ENCODE peak calls at places on chromosomes 16 and 17, in six cellular contexts. One of them, this sample, is unnamed.

GRCh38 chr16:53034306-53034705 is 18.4 kb downstream of the CHD9NB start:
- DNase-seq in hepatocyte: no peak
- DNase-seq in MM.1S: no peak
- DNase-seq in GM23338: no peak
- DNase-seq in PC-3: no peak
- DNase-seq in HCT116: no peak
- DNase-seq in this sample: no peak

GRCh38 chr16:10206215-10206614 is 24.0 kb upstream of the GRIN2A start:
- DNase-seq in hepatocyte: no peak
- DNase-seq in MM.1S: no peak
- DNase-seq in GM23338: no peak
- DNase-seq in PC-3: peak
- DNase-seq in HCT116: peak
- DNase-seq in this sample: no peak

GRCh38 chr16:87780385-87780989 is 14.7 kb upstream of the KLHDC4 start:
- DNase-seq in hepatocyte: no peak
- DNase-seq in MM.1S: peak
- DNase-seq in GM23338: no peak
- DNase-seq in PC-3: no peak
- DNase-seq in HCT116: no peak
- DNase-seq in this sample: no peak

GRCh38 chr17:72077326-72077960 is 43.4 kb upstream of the SOX9 start:
- DNase-seq in hepatocyte: no peak
- DNase-seq in MM.1S: no peak
- DNase-seq in GM23338: peak
- DNase-seq in PC-3: peak
- DNase-seq in HCT116: peak
- DNase-seq in this sample: peak

GRCh38 chr16:8905168-8905762 is 23.1 kb downstream of the LITAFD start:
- DNase-seq in hepatocyte: peak
- DNase-seq in MM.1S: peak
- DNase-seq in GM23338: peak
- DNase-seq in PC-3: peak
- DNase-seq in HCT116: peak
- DNase-seq in this sample: peak

GRCh38 chr16:27860091-27860490 is 203.4 kb downstream of the GSG1L start:
- DNase-seq in hepatocyte: no peak
- DNase-seq in MM.1S: no peak
- DNase-seq in GM23338: no peak
- DNase-seq in PC-3: no peak
- DNase-seq in HCT116: no peak
- DNase-seq in this sample: no peak

GRCh38 chr16:14600164-14600563 is 29.9 kb downstream of the PARN start:
- DNase-seq in hepatocyte: peak
- DNase-seq in MM.1S: peak
- DNase-seq in GM23338: peak
- DNase-seq in PC-3: peak
- DNase-seq in HCT116: peak
- DNase-seq in this sample: peak

GRCh38 chr17:12603566-12603965 is 62.1 kb upstream of the MYOCD start:
- DNase-seq in hepatocyte: no peak
- DNase-seq in MM.1S: no peak
- DNase-seq in GM23338: no peak
- DNase-seq in PC-3: no peak
- DNase-seq in HCT116: no peak
- DNase-seq in this sample: no peak

GRCh38 chr16:75506567-75506966 is 11.3 kb upstream of the CHST6 start:
- DNase-seq in hepatocyte: no peak
- DNase-seq in MM.1S: no peak
- DNase-seq in GM23338: no peak
- DNase-seq in PC-3: peak
- DNase-seq in HCT116: peak
- DNase-seq in this sample: no peak

GRCh38 chr17:17935321-17936271 is 36.6 kb downstream of the TOM1L2 start:
- DNase-seq in hepatocyte: peak
- DNase-seq in MM.1S: no peak
- DNase-seq in GM23338: no peak
- DNase-seq in PC-3: peak
- DNase-seq in HCT116: no peak
- DNase-seq in this sample: no peak

GRCh38 chr16:89720520-89720858 is 209 bp downstream of the VPS9D1 start:
- DNase-seq in hepatocyte: peak
- DNase-seq in MM.1S: no peak
- DNase-seq in GM23338: peak
- DNase-seq in PC-3: peak
- DNase-seq in HCT116: no peak
- DNase-seq in this sample: peak

GRCh38 chr17:70987867-70988340 is 818.6 kb downstream of the KCNJ2 start:
- DNase-seq in hepatocyte: no peak
- DNase-seq in MM.1S: peak
- DNase-seq in GM23338: peak
- DNase-seq in PC-3: no peak
- DNase-seq in HCT116: no peak
- DNase-seq in this sample: peak

GRCh38 chr17:64773836-64774761 is 112.0 kb upstream of the SMURF2 start:
- DNase-seq in hepatocyte: peak
- DNase-seq in MM.1S: peak
- DNase-seq in GM23338: peak
- DNase-seq in PC-3: peak
- DNase-seq in HCT116: peak
- DNase-seq in this sample: peak

GRCh38 chr17:42969006-42969581 is 4.8 kb upstream of the AARSD1 start:
- DNase-seq in hepatocyte: peak
- DNase-seq in MM.1S: no peak
- DNase-seq in GM23338: no peak
- DNase-seq in PC-3: no peak
- DNase-seq in HCT116: no peak
- DNase-seq in this sample: no peak

GRCh38 chr16:47604306-47604705 is 143.2 kb downstream of the PHKB start:
- DNase-seq in hepatocyte: no peak
- DNase-seq in MM.1S: no peak
- DNase-seq in GM23338: no peak
- DNase-seq in PC-3: no peak
- DNase-seq in HCT116: no peak
- DNase-seq in this sample: no peak

GRCh38 chr16:22635801-22636200 is 125.1 kb downstream of the NPIPB5 start:
- DNase-seq in hepatocyte: no peak
- DNase-seq in MM.1S: no peak
- DNase-seq in GM23338: peak
- DNase-seq in PC-3: no peak
- DNase-seq in HCT116: no peak
- DNase-seq in this sample: no peak

GRCh38 chr17:8696951-8697745 is 47.5 kb downstream of the CCDC42 start:
- DNase-seq in hepatocyte: peak
- DNase-seq in MM.1S: no peak
- DNase-seq in GM23338: peak
- DNase-seq in PC-3: no peak
- DNase-seq in HCT116: no peak
- DNase-seq in this sample: peak

GRCh38 chr17:72373910-72374741 is 253.3 kb downstream of the SOX9 start:
- DNase-seq in hepatocyte: peak
- DNase-seq in MM.1S: no peak
- DNase-seq in GM23338: no peak
- DNase-seq in PC-3: peak
- DNase-seq in HCT116: no peak
- DNase-seq in this sample: peak

GRCh38 chr17:13864551-13864950 is 204.8 kb upstream of the COX10 start:
- DNase-seq in hepatocyte: no peak
- DNase-seq in MM.1S: no peak
- DNase-seq in GM23338: no peak
- DNase-seq in PC-3: peak
- DNase-seq in HCT116: no peak
- DNase-seq in this sample: no peak

GRCh38 chr17:81870155-81870977 is 771 bp downstream of the ARHGDIA start:
- DNase-seq in hepatocyte: peak
- DNase-seq in MM.1S: peak
- DNase-seq in GM23338: peak
- DNase-seq in PC-3: peak
- DNase-seq in HCT116: no peak
- DNase-seq in this sample: peak

GRCh38 chr16:20401066-20401465 is 3.5 kb downstream of the PDILT start:
- DNase-seq in hepatocyte: no peak
- DNase-seq in MM.1S: no peak
- DNase-seq in GM23338: no peak
- DNase-seq in PC-3: no peak
- DNase-seq in HCT116: no peak
- DNase-seq in this sample: no peak

GRCh38 chr16:13915033-13915635 is 4.8 kb upstream of the ERCC4 start:
- DNase-seq in hepatocyte: no peak
- DNase-seq in MM.1S: no peak
- DNase-seq in GM23338: no peak
- DNase-seq in PC-3: no peak
- DNase-seq in HCT116: no peak
- DNase-seq in this sample: no peak

GRCh38 chr17:4480929-4481898 is 17.5 kb upstream of the SPNS2 start:
- DNase-seq in hepatocyte: peak
- DNase-seq in MM.1S: no peak
- DNase-seq in GM23338: no peak
- DNase-seq in PC-3: no peak
- DNase-seq in HCT116: no peak
- DNase-seq in this sample: no peak

GRCh38 chr17:50139950-50140885 is 10.3 kb upstream of the SAMD14 start:
- DNase-seq in hepatocyte: peak
- DNase-seq in MM.1S: peak
- DNase-seq in GM23338: peak
- DNase-seq in PC-3: peak
- DNase-seq in HCT116: peak
- DNase-seq in this sample: peak

GRCh38 chr17:49687878-49688491 is 10.1 kb upstream of the SPOP start:
- DNase-seq in hepatocyte: no peak
- DNase-seq in MM.1S: no peak
- DNase-seq in GM23338: no peak
- DNase-seq in PC-3: peak
- DNase-seq in HCT116: no peak
- DNase-seq in this sample: no peak

GRCh38 chr16:81435567-81435966 is 9.0 kb upstream of the CMIP start:
- DNase-seq in hepatocyte: no peak
- DNase-seq in MM.1S: no peak
- DNase-seq in GM23338: no peak
- DNase-seq in PC-3: no peak
- DNase-seq in HCT116: no peak
- DNase-seq in this sample: no peak

GRCh38 chr16:81431554-81432353 is 12.9 kb upstream of the CMIP start:
- DNase-seq in hepatocyte: no peak
- DNase-seq in MM.1S: no peak
- DNase-seq in GM23338: no peak
- DNase-seq in PC-3: peak
- DNase-seq in HCT116: no peak
- DNase-seq in this sample: peak

GRCh38 chr16:81436381-81436780 is 8.2 kb upstream of the CMIP start:
- DNase-seq in hepatocyte: no peak
- DNase-seq in MM.1S: no peak
- DNase-seq in GM23338: no peak
- DNase-seq in PC-3: no peak
- DNase-seq in HCT116: no peak
- DNase-seq in this sample: no peak

GRCh38 chr16:81429045-81429521 is 15.5 kb upstream of the CMIP start:
- DNase-seq in hepatocyte: no peak
- DNase-seq in MM.1S: no peak
- DNase-seq in GM23338: peak
- DNase-seq in PC-3: peak
- DNase-seq in HCT116: peak
- DNase-seq in this sample: peak

GRCh38 chr16:81432899-81433560 is 11.6 kb upstream of the CMIP start:
- DNase-seq in hepatocyte: no peak
- DNase-seq in MM.1S: peak
- DNase-seq in GM23338: peak
- DNase-seq in PC-3: no peak
- DNase-seq in HCT116: no peak
- DNase-seq in this sample: no peak
- TF ChIP-seq EZH2phosphoT487 in hepatocyte: no peak
- TF ChIP-seq EZH2phosphoT487 in MM.1S: no peak
- TF ChIP-seq EZH2phosphoT487 in GM23338: no peak
- TF ChIP-seq EZH2phosphoT487 in PC-3: no peak
- TF ChIP-seq EZH2phosphoT487 in HCT116: no peak
- TF ChIP-seq EZH2phosphoT487 in this sample: no peak

DNA sequence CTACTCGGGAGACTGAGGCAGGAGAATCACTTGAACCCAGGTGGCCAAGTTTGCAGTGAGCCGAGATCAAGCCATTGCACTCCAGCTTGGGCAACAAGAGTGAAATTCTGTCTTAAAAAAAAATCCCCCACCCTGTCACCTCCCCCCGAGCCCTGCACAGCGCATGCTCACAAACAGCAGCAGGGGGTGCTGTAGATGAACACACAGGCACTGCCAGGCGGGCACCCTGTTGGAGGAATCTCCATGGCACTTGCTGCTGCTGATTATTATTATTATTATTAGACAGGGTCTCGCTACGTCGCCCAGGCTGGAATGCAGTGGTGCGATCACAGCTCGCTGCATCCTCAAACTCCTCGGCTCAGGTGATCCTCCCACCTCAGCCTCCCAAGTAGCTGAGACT is 24.6 kb downstream of the FZD2 start:
- DNase-seq in hepatocyte: no peak
- DNase-seq in MM.1S: no peak
- DNase-seq in GM23338: peak
- DNase-seq in PC-3: peak
- DNase-seq in HCT116: peak
- DNase-seq in this sample: peak
- TF ChIP-seq CTCF in hepatocyte: no peak
- TF ChIP-seq CTCF in MM.1S: peak
- TF ChIP-seq CTCF in GM23338: peak
- TF ChIP-seq CTCF in PC-3: peak
- TF ChIP-seq CTCF in HCT116: peak
- TF ChIP-seq CTCF in this sample: peak

GRCh38 chr17:78257810-78258322 is 26.4 kb downstream of the TMEM235 start:
- DNase-seq in hepatocyte: peak
- DNase-seq in MM.1S: peak
- DNase-seq in GM23338: no peak
- DNase-seq in PC-3: no peak
- DNase-seq in HCT116: no peak
- DNase-seq in this sample: no peak

GRCh38 chr17:78255029-78255656 is 23.7 kb downstream of the TMEM235 start:
- DNase-seq in hepatocyte: no peak
- DNase-seq in MM.1S: no peak
- DNase-seq in GM23338: no peak
- DNase-seq in PC-3: no peak
- DNase-seq in HCT116: no peak
- DNase-seq in this sample: no peak

GRCh38 chr17:78256705-78257559 is 25.5 kb downstream of the TMEM235 start:
- DNase-seq in hepatocyte: no peak
- DNase-seq in MM.1S: no peak
- DNase-seq in GM23338: no peak
- DNase-seq in PC-3: no peak
- DNase-seq in HCT116: no peak
- DNase-seq in this sample: peak

GRCh38 chr17:78255953-78256704 is 24.7 kb downstream of the TMEM235 start:
- DNase-seq in hepatocyte: no peak
- DNase-seq in MM.1S: no peak
- DNase-seq in GM23338: no peak
- DNase-seq in PC-3: no peak
- DNase-seq in HCT116: no peak
- DNase-seq in this sample: no peak

GRCh38 chr17:78258323-78259229 is 27.1 kb downstream of the TMEM235 start:
- DNase-seq in hepatocyte: peak
- DNase-seq in MM.1S: peak
- DNase-seq in GM23338: peak
- DNase-seq in PC-3: no peak
- DNase-seq in HCT116: no peak
- DNase-seq in this sample: peak
- TF ChIP-seq EZH2 in hepatocyte: no peak
- TF ChIP-seq EZH2 in MM.1S: no peak
- TF ChIP-seq EZH2 in GM23338: no peak
- TF ChIP-seq EZH2 in PC-3: no peak
- TF ChIP-seq EZH2 in HCT116: no peak
- TF ChIP-seq EZH2 in this sample: no peak

GRCh38 chr16:12147681-12148479 is 171.3 kb downstream of the SNX29 start:
- DNase-seq in hepatocyte: no peak
- DNase-seq in MM.1S: no peak
- DNase-seq in GM23338: peak
- DNase-seq in PC-3: peak
- DNase-seq in HCT116: no peak
- DNase-seq in this sample: peak
- TF ChIP-seq EZH2phosphoT487 in hepatocyte: no peak
- TF ChIP-seq EZH2phosphoT487 in MM.1S: no peak
- TF ChIP-seq EZH2phosphoT487 in GM23338: no peak
- TF ChIP-seq EZH2phosphoT487 in PC-3: no peak
- TF ChIP-seq EZH2phosphoT487 in HCT116: no peak
- TF ChIP-seq EZH2phosphoT487 in this sample: peak